ENCODE peak calls at places on chromosomes 5 and 9, in five cellular contexts. V, U, H, R and M are unnamed samples.

GRCh38 chr9:99241106-99241505 is 19.0 kb downstream of the SEC61B start:
- DNase-seq in R (no peak), H (no peak), V (no peak), U (no peak), M (no peak)

GRCh38 chr9:130518943-130519772 is 60.2 kb upstream of the FUBP3 start:
- DNase-seq in R (no peak), U (no peak), V (peak), H (no peak), M (no peak)

GRCh38 chr5:31921852-31922305 is 252.2 kb downstream of the GOLPH3 start:
- DNase-seq in R (peak), H (no peak), V (peak), U (peak), M (no peak)

GRCh38 chr5:161306354-161306990 is 240.1 kb downstream of the GABRB2 start:
- DNase-seq in R (no peak), U (no peak), H (no peak), V (no peak), M (no peak)

GRCh38 chr5:80109549-80110478 is 74.7 kb downstream of the THBS4 start:
- DNase-seq in V (no peak), R (no peak), U (no peak), H (peak), M (no peak)

GRCh38 chr5:10719965-10720364 is 41.1 kb downstream of the DAP start:
- DNase-seq in U (peak), R (peak), H (no peak), V (no peak), M (no peak)

GRCh38 chr5:78187172-78187571 is 107.3 kb downstream of the AP3B1 start:
- DNase-seq in V (no peak), U (no peak), R (no peak), H (no peak), M (no peak)

GRCh38 chr9:4489562-4489918 is 728 bp upstream of the SLC1A1 start:
- DNase-seq in R (no peak), V (peak), U (no peak), H (peak), M (no peak)

GRCh38 chr5:14332746-14333145 is 189.6 kb downstream of the TRIO start:
- DNase-seq in U (no peak), V (no peak), R (no peak), H (no peak), M (no peak)

GRCh38 chr5:178126556-178126955 is 4.3 kb upstream of the RMND5B start:
- DNase-seq in H (peak), V (peak), U (no peak), R (no peak), M (peak)

GRCh38 chr5:178131446-178131996 is 707 bp downstream of the RMND5B start:
- DNase-seq in H (no peak), U (no peak), V (no peak), R (peak), M (no peak)

GRCh38 chr5:178129296-178129695 is 1.5 kb upstream of the RMND5B start:
- DNase-seq in H (no peak), U (no peak), R (no peak), V (no peak), M (no peak)

GRCh38 chr5:178125253-178125916 is 5.4 kb upstream of the RMND5B start:
- DNase-seq in H (no peak), V (no peak), R (no peak), U (no peak), M (no peak)

DNA sequence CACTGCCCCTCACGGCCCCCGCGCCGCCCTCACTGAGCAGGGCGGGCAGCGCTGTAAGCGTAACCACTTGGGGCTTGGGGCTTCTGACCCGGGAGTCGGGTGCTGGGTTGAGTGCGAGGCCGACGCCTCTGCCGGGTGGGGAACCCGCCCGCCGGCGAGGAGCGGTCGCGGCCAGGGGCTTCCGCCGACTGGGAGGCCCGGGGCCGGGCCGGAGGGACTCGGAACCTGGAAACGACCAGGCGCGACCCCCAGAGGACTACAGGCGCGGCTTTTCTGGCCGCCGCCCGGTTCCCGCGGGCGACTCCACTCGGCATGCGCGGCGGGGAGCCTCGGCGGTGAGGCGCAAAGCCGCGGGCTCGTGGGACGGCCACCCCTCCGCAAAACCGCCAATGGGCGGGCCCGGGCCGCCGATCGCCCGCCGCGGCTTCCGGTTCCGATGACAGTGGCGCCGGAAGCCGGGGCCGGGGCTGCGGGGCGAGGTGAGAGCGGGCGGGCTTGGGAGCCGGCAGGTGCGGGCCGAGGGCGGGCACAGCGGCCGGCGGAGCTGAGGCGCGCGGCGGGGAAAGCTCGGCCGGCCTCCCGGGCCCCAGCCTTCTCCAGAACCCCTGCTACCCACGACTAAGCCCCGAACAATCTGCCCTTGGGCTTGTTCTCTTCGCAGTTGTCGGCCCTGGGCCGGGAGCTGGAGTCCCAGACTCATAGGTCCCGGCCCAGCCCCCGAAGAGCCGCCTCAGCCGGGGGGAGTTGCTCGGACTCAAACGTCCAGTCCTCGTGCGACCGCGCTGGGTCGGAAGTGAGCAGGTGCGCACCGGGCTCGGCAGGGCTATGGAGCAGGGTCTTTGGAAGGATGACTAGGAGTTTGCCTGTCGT is at the start of gene RMND5B:
- DNase-seq in R (peak), H (peak), U (peak), V (peak), M (peak)
- H4K8ac ChIP-seq in R (peak), H (no peak), U (peak), V (peak), M (no peak)

GRCh38 chr5:37836173-37837100 is 3.4 kb downstream of the GDNF start:
- DNase-seq in V (peak), U (peak), R (peak), H (peak), M (no peak)

GRCh38 chr5:37835400-37835973 is 4.4 kb downstream of the GDNF start:
- DNase-seq in V (no peak), H (no peak), U (no peak), R (no peak), M (no peak)

GRCh38 chr5:37831821-37832524 is 7.9 kb downstream of the GDNF start:
- DNase-seq in U (peak), R (no peak), V (no peak), H (no peak), M (no peak)

GRCh38 chr5:37834542-37835399 is 5.1 kb downstream of the GDNF start:
- DNase-seq in H (peak), V (peak), R (no peak), U (no peak), M (no peak)

GRCh38 chr5:37833990-37834389 is 5.9 kb downstream of the GDNF start:
- DNase-seq in H (no peak), U (no peak), V (no peak), R (peak), M (no peak)
- H4K8ac ChIP-seq in H (no peak), U (no peak), V (no peak), R (no peak), M (no peak)

GRCh38 chr5:150117945-150118560 is 31.7 kb upstream of the CSF1R start:
- DNase-seq in U (no peak), R (no peak), V (no peak), H (peak), M (no peak)
- H4K8ac ChIP-seq in U (no peak), R (no peak), V (no peak), H (no peak), M (no peak)

GRCh38 chr9:136743639-136744211 is 985 bp upstream of the LCN10 start:
- DNase-seq in U (no peak), V (no peak), H (no peak), R (no peak), M (no peak)
- H4K8ac ChIP-seq in U (no peak), V (no peak), H (no peak), R (no peak), M (peak)

GRCh38 chr5:149917073-149917676 is 27.4 kb downstream of the PDE6A start:
- DNase-seq in H (no peak), U (peak), V (no peak), R (no peak), M (no peak)
- H4K8ac ChIP-seq in H (no peak), U (no peak), V (no peak), R (no peak), M (no peak)

GRCh38 chr9:78031271-78031825 is at the start of gene GNAQ:
- DNase-seq in V (no peak), R (no peak), H (no peak), U (peak), M (peak)
- H4K8ac ChIP-seq in V (peak), R (peak), H (no peak), U (peak), M (peak)

GRCh38 chr9:75912951-75913350 is 22.5 kb downstream of the PCSK5 start:
- DNase-seq in R (no peak), U (no peak), V (peak), H (no peak), M (no peak)

GRCh38 chr9:75907863-75908262 is 17.4 kb downstream of the PCSK5 start:
- DNase-seq in H (no peak), R (no peak), V (no peak), U (no peak), M (no peak)

GRCh38 chr9:75909776-75910175 is 19.3 kb downstream of the PCSK5 start:
- DNase-seq in R (no peak), H (no peak), U (no peak), V (no peak), M (no peak)

GRCh38 chr9:75911390-75911789 is 20.9 kb downstream of the PCSK5 start:
- DNase-seq in U (no peak), V (no peak), H (no peak), R (no peak), M (no peak)

GRCh38 chr9:75910716-75911115 is 20.2 kb downstream of the PCSK5 start:
- DNase-seq in V (no peak), H (no peak), R (no peak), U (no peak), M (no peak)
- H4K8ac ChIP-seq in V (no peak), H (no peak), R (no peak), U (no peak), M (no peak)

DNA sequence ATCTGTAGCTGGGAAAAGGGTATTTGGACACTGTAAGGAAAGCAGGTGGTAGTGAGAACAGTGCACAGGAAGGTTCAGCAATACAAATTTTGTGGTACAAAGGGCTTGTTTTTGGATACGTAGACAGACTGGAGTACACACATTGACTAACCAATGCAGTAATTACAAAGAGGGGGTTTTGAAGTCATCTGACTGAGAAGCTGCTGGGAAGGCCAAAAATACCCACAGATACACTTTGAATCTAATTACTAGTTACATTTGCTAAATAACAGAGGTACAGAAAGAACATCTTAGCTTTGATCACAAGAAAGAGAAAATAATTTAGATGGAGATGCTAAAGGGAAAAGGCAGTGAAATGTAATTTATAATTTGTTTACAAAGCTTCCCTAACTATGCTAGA is 45.9 kb downstream of the PKD2L2 start:
- DNase-seq in R (no peak), V (no peak), U (no peak), H (no peak), M (no peak)
- H4K8ac ChIP-seq in R (no peak), V (no peak), U (no peak), H (no peak), M (no peak)

GRCh38 chr9:93096131-93096802 is at the start of gene CARD19:
- DNase-seq in H (no peak), V (peak), U (peak), R (peak), M (peak)

GRCh38 chr9:93097496-93098205 is 1.6 kb downstream of the CARD19 start:
- DNase-seq in U (peak), R (peak), H (no peak), V (no peak), M (no peak)

GRCh38 chr9:93095205-93096130 is 549 bp upstream of the CARD19 start:
- DNase-seq in H (peak), R (peak), U (peak), V (peak), M (peak)

GRCh38 chr9:93098236-93098946 is 2.4 kb downstream of the CARD19 start:
- DNase-seq in U (peak), H (no peak), R (peak), V (no peak), M (no peak)

GRCh38 chr9:93096811-93097382 is 880 bp downstream of the CARD19 start:
- DNase-seq in V (no peak), H (no peak), U (no peak), R (peak), M (no peak)
- H4K8ac ChIP-seq in V (no peak), H (no peak), U (peak), R (peak), M (no peak)

GRCh38 chr9:115615821-115616665 is 498.1 kb upstream of the TNC start:
- DNase-seq in U (peak), V (peak), H (no peak), R (peak), M (no peak)
- H4K8ac ChIP-seq in U (peak), V (no peak), H (no peak), R (no peak), M (no peak)